ENCODE peak calls at places on chromosomes 7 and 10, in ten cellular contexts. One of them, this sample, is unnamed.

GRCh38 chr7:30804078-30804661 is 33.0 kb downstream of the MINDY4 start:
- DNase-seq in transverse colon: no peak
- DNase-seq in endothelial cell of umbilical vein: peak
- DNase-seq in tibial nerve: no peak
- DNase-seq in ovary: no peak
- DNase-seq in heart left ventricle: no peak
- DNase-seq in body of pancreas: no peak
- DNase-seq in NB4: no peak
- DNase-seq in IMR-90: peak
- DNase-seq in adrenal gland: no peak
- DNase-seq in this sample: no peak

GRCh38 chr10:7354330-7355047 is 56.3 kb downstream of the SFMBT2 start:
- DNase-seq in heart left ventricle: no peak
- DNase-seq in NB4: peak
- DNase-seq in tibial nerve: no peak
- DNase-seq in IMR-90: peak
- DNase-seq in body of pancreas: no peak
- DNase-seq in transverse colon: no peak
- DNase-seq in ovary: no peak
- DNase-seq in adrenal gland: peak
- DNase-seq in endothelial cell of umbilical vein: no peak
- DNase-seq in this sample: no peak

GRCh38 chr10:12387561-12388210 is 38.3 kb downstream of the CAMK1D start:
- DNase-seq in transverse colon: no peak
- DNase-seq in heart left ventricle: no peak
- DNase-seq in ovary: no peak
- DNase-seq in IMR-90: no peak
- DNase-seq in body of pancreas: no peak
- DNase-seq in NB4: no peak
- DNase-seq in adrenal gland: no peak
- DNase-seq in tibial nerve: no peak
- DNase-seq in endothelial cell of umbilical vein: no peak
- DNase-seq in this sample: peak

GRCh38 chr7:76505168-76506080 is 4.9 kb upstream of the UPK3B start:
- DNase-seq in NB4: peak
- DNase-seq in tibial nerve: no peak
- DNase-seq in transverse colon: no peak
- DNase-seq in body of pancreas: no peak
- DNase-seq in ovary: no peak
- DNase-seq in IMR-90: no peak
- DNase-seq in adrenal gland: no peak
- DNase-seq in endothelial cell of umbilical vein: no peak
- DNase-seq in heart left ventricle: no peak
- DNase-seq in this sample: no peak

GRCh38 chr10:133249094-133249780 is 11.6 kb downstream of the VENTX start:
- DNase-seq in ovary: no peak
- DNase-seq in transverse colon: no peak
- DNase-seq in IMR-90: no peak
- DNase-seq in body of pancreas: no peak
- DNase-seq in tibial nerve: no peak
- DNase-seq in NB4: no peak
- DNase-seq in adrenal gland: peak
- DNase-seq in heart left ventricle: no peak
- DNase-seq in endothelial cell of umbilical vein: no peak
- DNase-seq in this sample: no peak

GRCh38 chr7:88835147-88835728 is 39.7 kb upstream of the TEX47 start:
- DNase-seq in IMR-90: no peak
- DNase-seq in tibial nerve: peak
- DNase-seq in transverse colon: no peak
- DNase-seq in ovary: no peak
- DNase-seq in heart left ventricle: no peak
- DNase-seq in endothelial cell of umbilical vein: peak
- DNase-seq in body of pancreas: no peak
- DNase-seq in NB4: peak
- DNase-seq in adrenal gland: no peak
- DNase-seq in this sample: no peak

GRCh38 chr7:34991938-34992840 is 45.1 kb downstream of the DPY19L1 start:
- DNase-seq in NB4: no peak
- DNase-seq in endothelial cell of umbilical vein: peak
- DNase-seq in adrenal gland: peak
- DNase-seq in heart left ventricle: no peak
- DNase-seq in IMR-90: peak
- DNase-seq in ovary: no peak
- DNase-seq in body of pancreas: no peak
- DNase-seq in tibial nerve: no peak
- DNase-seq in transverse colon: peak
- DNase-seq in this sample: no peak

GRCh38 chr10:117448840-117449239 is 73.6 kb upstream of the PDZD8 start:
- DNase-seq in ovary: no peak
- DNase-seq in body of pancreas: no peak
- DNase-seq in tibial nerve: no peak
- DNase-seq in transverse colon: no peak
- DNase-seq in heart left ventricle: no peak
- DNase-seq in NB4: no peak
- DNase-seq in adrenal gland: no peak
- DNase-seq in IMR-90: no peak
- DNase-seq in endothelial cell of umbilical vein: no peak
- DNase-seq in this sample: no peak

GRCh38 chr10:78306358-78306757 is 272.7 kb downstream of the RPS24 start:
- DNase-seq in adrenal gland: no peak
- DNase-seq in NB4: no peak
- DNase-seq in body of pancreas: no peak
- DNase-seq in endothelial cell of umbilical vein: no peak
- DNase-seq in transverse colon: no peak
- DNase-seq in heart left ventricle: peak
- DNase-seq in tibial nerve: no peak
- DNase-seq in ovary: no peak
- DNase-seq in IMR-90: no peak
- DNase-seq in this sample: no peak

GRCh38 chr10:20515654-20516053 is 381.5 kb downstream of the NEBL start:
- DNase-seq in adrenal gland: no peak
- DNase-seq in transverse colon: no peak
- DNase-seq in ovary: no peak
- DNase-seq in heart left ventricle: no peak
- DNase-seq in IMR-90: no peak
- DNase-seq in tibial nerve: no peak
- DNase-seq in body of pancreas: no peak
- DNase-seq in endothelial cell of umbilical vein: no peak
- DNase-seq in NB4: no peak
- DNase-seq in this sample: no peak

GRCh38 chr10:11153245-11153644 is 135.6 kb downstream of the CELF2 start:
- DNase-seq in NB4: no peak
- DNase-seq in heart left ventricle: no peak
- DNase-seq in adrenal gland: no peak
- DNase-seq in ovary: no peak
- DNase-seq in endothelial cell of umbilical vein: no peak
- DNase-seq in IMR-90: no peak
- DNase-seq in body of pancreas: no peak
- DNase-seq in tibial nerve: no peak
- DNase-seq in transverse colon: no peak
- DNase-seq in this sample: no peak

GRCh38 chr10:110304394-110304779 is 333 bp downstream of the SMNDC1 start:
- DNase-seq in adrenal gland: no peak
- DNase-seq in heart left ventricle: no peak
- DNase-seq in NB4: no peak
- DNase-seq in IMR-90: no peak
- DNase-seq in ovary: no peak
- DNase-seq in tibial nerve: no peak
- DNase-seq in transverse colon: no peak
- DNase-seq in endothelial cell of umbilical vein: no peak
- DNase-seq in body of pancreas: no peak
- DNase-seq in this sample: no peak

GRCh38 chr7:39890411-39890810 is 59.6 kb upstream of the CDK13 start:
- DNase-seq in transverse colon: no peak
- DNase-seq in ovary: no peak
- DNase-seq in heart left ventricle: no peak
- DNase-seq in adrenal gland: no peak
- DNase-seq in endothelial cell of umbilical vein: no peak
- DNase-seq in NB4: peak
- DNase-seq in IMR-90: no peak
- DNase-seq in body of pancreas: no peak
- DNase-seq in tibial nerve: no peak
- DNase-seq in this sample: no peak

GRCh38 chr7:32937344-32938174 is 19.7 kb upstream of the FKBP9 start:
- DNase-seq in IMR-90: peak
- DNase-seq in endothelial cell of umbilical vein: peak
- DNase-seq in transverse colon: peak
- DNase-seq in ovary: peak
- DNase-seq in adrenal gland: peak
- DNase-seq in heart left ventricle: peak
- DNase-seq in tibial nerve: peak
- DNase-seq in NB4: peak
- DNase-seq in body of pancreas: peak
- DNase-seq in this sample: peak

GRCh38 chr10:35335718-35336083 is 608 bp upstream of the CCNY start:
- DNase-seq in NB4: peak
- DNase-seq in adrenal gland: peak
- DNase-seq in tibial nerve: no peak
- DNase-seq in endothelial cell of umbilical vein: no peak
- DNase-seq in ovary: no peak
- DNase-seq in transverse colon: peak
- DNase-seq in body of pancreas: peak
- DNase-seq in IMR-90: no peak
- DNase-seq in heart left ventricle: no peak
- DNase-seq in this sample: no peak

GRCh38 chr7:131633342-131633843 is 77.0 kb upstream of the PODXL start:
- DNase-seq in transverse colon: no peak
- DNase-seq in NB4: no peak
- DNase-seq in body of pancreas: no peak
- DNase-seq in tibial nerve: no peak
- DNase-seq in endothelial cell of umbilical vein: peak
- DNase-seq in ovary: peak
- DNase-seq in IMR-90: peak
- DNase-seq in adrenal gland: no peak
- DNase-seq in heart left ventricle: no peak
- DNase-seq in this sample: no peak

GRCh38 chr7:98745722-98746318 is 124.0 kb downstream of the TMEM130 start:
- DNase-seq in ovary: no peak
- DNase-seq in body of pancreas: peak
- DNase-seq in tibial nerve: peak
- DNase-seq in IMR-90: peak
- DNase-seq in endothelial cell of umbilical vein: peak
- DNase-seq in NB4: peak
- DNase-seq in transverse colon: peak
- DNase-seq in adrenal gland: peak
- DNase-seq in heart left ventricle: peak
- DNase-seq in this sample: peak

GRCh38 chr7:20558963-20559716 is 56.3 kb upstream of the ABCB5 start:
- DNase-seq in tibial nerve: no peak
- DNase-seq in adrenal gland: no peak
- DNase-seq in transverse colon: no peak
- DNase-seq in NB4: no peak
- DNase-seq in ovary: no peak
- DNase-seq in IMR-90: no peak
- DNase-seq in heart left ventricle: no peak
- DNase-seq in endothelial cell of umbilical vein: no peak
- DNase-seq in body of pancreas: no peak
- DNase-seq in this sample: no peak

DNA sequence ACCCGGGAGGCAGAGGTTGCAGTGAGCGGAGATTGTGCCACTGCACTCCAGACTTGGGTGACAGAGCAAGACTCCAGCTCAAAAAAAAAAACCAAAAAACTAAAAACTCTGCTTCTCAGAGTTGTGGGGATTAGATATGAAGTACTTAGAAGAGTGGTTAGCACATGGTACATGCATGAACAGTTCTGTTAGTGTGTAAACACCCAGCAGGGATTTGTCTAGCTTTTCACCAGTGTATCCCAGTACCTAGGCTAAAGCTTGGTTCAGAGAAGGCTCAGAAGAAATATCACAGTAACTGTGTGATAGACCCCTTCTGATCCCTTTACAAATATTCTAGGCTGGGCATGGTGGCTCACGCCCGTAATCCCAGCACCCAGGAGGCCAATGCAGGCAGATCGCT is 9.5 kb downstream of the PPIA start:
- DNase-seq in heart left ventricle: no peak
- DNase-seq in tibial nerve: no peak
- DNase-seq in ovary: no peak
- DNase-seq in NB4: peak
- DNase-seq in adrenal gland: no peak
- DNase-seq in transverse colon: no peak
- DNase-seq in body of pancreas: no peak
- DNase-seq in IMR-90: no peak
- DNase-seq in endothelial cell of umbilical vein: no peak
- DNase-seq in this sample: no peak
- TF ChIP-seq POLR2A in heart left ventricle: no peak
- TF ChIP-seq POLR2A in tibial nerve: no peak
- TF ChIP-seq POLR2A in ovary: no peak
- TF ChIP-seq POLR2A in NB4: no peak
- TF ChIP-seq POLR2A in adrenal gland: no peak
- TF ChIP-seq POLR2A in transverse colon: no peak
- TF ChIP-seq POLR2A in body of pancreas: no peak
- TF ChIP-seq POLR2A in IMR-90: no peak
- TF ChIP-seq POLR2A in endothelial cell of umbilical vein: no peak
- TF ChIP-seq POLR2A in this sample: no peak

GRCh38 chr10:5546891-5547683 is 22.3 kb downstream of the CALML3 start:
- DNase-seq in endothelial cell of umbilical vein: peak
- DNase-seq in body of pancreas: peak
- DNase-seq in ovary: peak
- DNase-seq in heart left ventricle: no peak
- DNase-seq in transverse colon: peak
- DNase-seq in adrenal gland: no peak
- DNase-seq in tibial nerve: no peak
- DNase-seq in NB4: no peak
- DNase-seq in IMR-90: peak
- DNase-seq in this sample: peak
- H3K4me3 ChIP-seq in endothelial cell of umbilical vein: no peak
- H3K4me3 ChIP-seq in body of pancreas: no peak
- H3K4me3 ChIP-seq in ovary: no peak
- H3K4me3 ChIP-seq in heart left ventricle: peak
- H3K4me3 ChIP-seq in transverse colon: no peak
- H3K4me3 ChIP-seq in adrenal gland: no peak
- H3K4me3 ChIP-seq in tibial nerve: no peak
- H3K4me3 ChIP-seq in NB4: no peak
- H3K4me3 ChIP-seq in IMR-90: no peak
- H3K4me3 ChIP-seq in this sample: no peak

GRCh38 chr7:148607151-148607661 is 16.6 kb downstream of the C7orf33 start:
- DNase-seq in NB4: no peak
- DNase-seq in endothelial cell of umbilical vein: no peak
- DNase-seq in heart left ventricle: no peak
- DNase-seq in IMR-90: no peak
- DNase-seq in ovary: no peak
- DNase-seq in tibial nerve: no peak
- DNase-seq in transverse colon: no peak
- DNase-seq in adrenal gland: no peak
- DNase-seq in body of pancreas: no peak
- DNase-seq in this sample: no peak
- TF ChIP-seq POLR2A in NB4: no peak
- TF ChIP-seq POLR2A in endothelial cell of umbilical vein: no peak
- TF ChIP-seq POLR2A in heart left ventricle: no peak
- TF ChIP-seq POLR2A in IMR-90: no peak
- TF ChIP-seq POLR2A in ovary: no peak
- TF ChIP-seq POLR2A in tibial nerve: no peak
- TF ChIP-seq POLR2A in transverse colon: no peak
- TF ChIP-seq POLR2A in adrenal gland: no peak
- TF ChIP-seq POLR2A in body of pancreas: no peak
- TF ChIP-seq POLR2A in this sample: no peak

DNA sequence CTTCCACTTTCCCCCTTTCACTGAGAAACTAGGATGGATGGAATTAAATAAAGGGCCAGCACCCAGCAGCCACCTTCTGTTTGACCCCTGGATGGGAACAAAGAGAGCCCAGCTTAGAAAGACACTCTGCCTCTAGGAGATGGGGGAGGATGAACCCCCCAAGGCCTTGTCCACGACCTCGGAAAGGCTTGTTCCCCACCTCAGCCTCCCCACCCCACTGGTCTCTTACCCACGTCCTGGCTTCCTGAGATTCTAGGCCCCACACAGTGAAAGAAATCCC is 9.7 kb downstream of the ITPRIP start:
- DNase-seq in transverse colon: no peak
- DNase-seq in heart left ventricle: no peak
- DNase-seq in adrenal gland: no peak
- DNase-seq in ovary: peak
- DNase-seq in endothelial cell of umbilical vein: no peak
- DNase-seq in NB4: no peak
- DNase-seq in body of pancreas: no peak
- DNase-seq in IMR-90: no peak
- DNase-seq in tibial nerve: no peak
- DNase-seq in this sample: no peak
- H3K4me3 ChIP-seq in transverse colon: no peak
- H3K4me3 ChIP-seq in heart left ventricle: peak
- H3K4me3 ChIP-seq in adrenal gland: no peak
- H3K4me3 ChIP-seq in ovary: peak
- H3K4me3 ChIP-seq in endothelial cell of umbilical vein: no peak
- H3K4me3 ChIP-seq in NB4: peak
- H3K4me3 ChIP-seq in body of pancreas: no peak
- H3K4me3 ChIP-seq in IMR-90: no peak
- H3K4me3 ChIP-seq in tibial nerve: peak
- H3K4me3 ChIP-seq in this sample: no peak